ENCODE peak calls at places on chromosome 4, in five cellular contexts. H is stimulated activated CD4-positive, alpha-beta T cell treated with anti-CD3 and anti-CD28 coated beads, Interleukin-4, amount 100 ng/mL, for 4 hours; Y is iPS-NIHi11; J is tibial artery; W is NCI-H446. Q is an unnamed sample.

GRCh38 chr4:40180356-40180755 is 16.5 kb upstream of the RHOH start:
- DNase-seq in H (no peak), Y (no peak), J (no peak), W (no peak), Q (no peak)

GRCh38 chr4:166777760-166778159 is 456.5 kb downstream of the SPOCK3 start:
- DNase-seq in H (no peak), Y (no peak), J (no peak), W (no peak), Q (no peak)

GRCh38 chr4:166421556-166422156 is 548.6 kb downstream of the TLL1 start:
- DNase-seq in H (no peak), Y (no peak), J (peak), W (no peak), Q (no peak)

GRCh38 chr4:13059015-13059414 is 425.1 kb downstream of the RAB28 start:
- DNase-seq in H (no peak), Y (no peak), J (no peak), W (no peak), Q (no peak)

GRCh38 chr4:15396157-15396800 is 31.6 kb upstream of the C1QTNF7 start:
- DNase-seq in H (peak), Y (peak), J (no peak), W (no peak), Q (peak)

GRCh38 chr4:25313194-25313895 is 771 bp downstream of the ZCCHC4 start:
- DNase-seq in H (no peak), Y (no peak), J (no peak), W (no peak), Q (no peak)

GRCh38 chr4:106986486-106986885 is 49.6 kb downstream of the DKK2 start:
- DNase-seq in H (no peak), Y (no peak), J (no peak), W (no peak), Q (no peak)

GRCh38 chr4:38656111-38656510 is 7.9 kb upstream of the KLF3 start:
- DNase-seq in H (no peak), Y (no peak), J (no peak), W (no peak), Q (no peak)

GRCh38 chr4:48275247-48275646 is 5.6 kb upstream of the TEC start:
- DNase-seq in H (no peak), Y (peak), J (no peak), W (no peak), Q (no peak)

GRCh38 chr4:123785515-123785914 is 388.9 kb downstream of the SPRY1 start:
- DNase-seq in H (no peak), Y (peak), J (peak), W (no peak), Q (no peak)

Q was measured in activated T-helper 9 cell treated with anti-CD3 and anti-CD28 coated beads, Interleukin-2, amount 50 U/mL, for 16 hours.